ENCODE peak calls at places on chromosome 19, in seven cellular contexts. I is nephron progenitor cell; M is HFFc6; W is amygdala; K is HT1080; S is ACHN; N is activated gamma-delta T cell treated with anti-CD3 and anti-CD28 coated beads, Interleukin-2, amount 50 U/mL, for 16 hours. T is an unnamed sample.
A peak's percentile ranks its signal among the peaks of the same experiment; 100 is the strongest.

GRCh38 chr19:5049561-5049960 is 80.6 kb downstream of the KDM4B start:
- DNase-seq in K (no peak), W (no peak), S (no peak), I (no peak), N (no peak), M (no peak), T (no peak)

GRCh38 chr19:1884719-1885334 is 469 bp downstream of the ABHD17A start:
- DNase-seq in S (peak; percentile 24), K (no peak), I (peak; percentile 37), N (no peak), M (no peak), W (no peak), T (no peak)

GRCh38 chr19:39874404-39874803 is 28.2 kb upstream of the FBL start:
- DNase-seq in W (no peak), I (no peak), S (no peak), M (no peak), N (no peak), K (no peak), T (no peak)

GRCh38 chr19:13314761-13315160 is 164.6 kb downstream of the IER2 start:
- DNase-seq in M (no peak), K (no peak), N (no peak), S (no peak), I (no peak), W (no peak), T (no peak)

GRCh38 chr19:47243776-47244547 is 12.4 kb upstream of the CCDC9 start:
- DNase-seq in S (peak; percentile 93), I (peak; percentile 90), W (peak; percentile 82), M (peak; percentile 96), K (peak; percentile 98), N (peak; percentile 88), T (peak; percentile 96)

GRCh38 chr19:18701250-18701608 is 17.7 kb downstream of the CRTC1 start:
- DNase-seq in W (no peak), M (no peak), N (no peak), S (no peak), I (no peak), K (no peak), T (no peak)

GRCh38 chr19:1123381-1123780 is 19.6 kb downstream of the GPX4 start:
- DNase-seq in K (no peak), S (no peak), N (no peak), M (no peak), I (no peak), W (no peak), T (no peak)

GRCh38 chr19:46624958-46625661 is at the start of gene PTGIR:
- DNase-seq in K (peak; percentile 56), I (no peak), M (peak; percentile 85), W (no peak), N (no peak), S (no peak), T (no peak)

GRCh38 chr19:18224525-18225354 is 1.5 kb downstream of the PDE4C start:
- DNase-seq in N (peak; percentile 73), M (peak; percentile 98), I (peak; percentile 99), W (peak; percentile 87), K (peak; percentile 96), S (peak; percentile 97), T (peak; percentile 98)

GRCh38 chr19:14370169-14370998 is 10.9 kb upstream of the ADGRE5 start:
- DNase-seq in S (no peak), M (no peak), N (no peak), W (no peak), I (no peak), K (no peak), T (no peak)

GRCh38 chr19:53868091-53868891 is 608 bp downstream of the MYADM start:
- DNase-seq in I (peak; percentile 55), W (peak; percentile 26), M (peak; percentile 64), S (no peak), N (no peak), K (peak; percentile 55), T (peak; percentile 84)

GRCh38 chr19:13964776-13965175 is 12.5 kb downstream of the DCAF15 start:
- DNase-seq in N (no peak), K (peak; percentile 54), W (no peak), I (no peak), S (no peak), M (peak; percentile 51), T (no peak)

GRCh38 chr19:674282-675151 is 1.7 kb upstream of the FSTL3 start:
- DNase-seq in M (no peak), N (no peak), I (no peak), K (no peak), S (no peak), W (peak; percentile 39), T (no peak)

GRCh38 chr19:24086974-24087595 is at the start of gene ZNF254:
- DNase-seq in N (peak; percentile 75), K (no peak), M (peak; percentile 78), I (peak; percentile 83), W (peak; percentile 90), S (peak; percentile 95), T (peak; percentile 91)

GRCh38 chr19:2185734-2186070 is 22.0 kb downstream of the DOT1L start:
- DNase-seq in N (no peak), I (no peak), M (no peak), K (no peak), S (no peak), W (no peak), T (no peak)

GRCh38 chr19:32396046-32396652 is 9.4 kb upstream of the DPY19L3 start:
- DNase-seq in K (no peak), S (no peak), N (no peak), I (no peak), M (no peak), W (no peak), T (no peak)

GRCh38 chr19:6579450-6580178 is 11.3 kb downstream of the CD70 start:
- DNase-seq in K (no peak), W (no peak), S (no peak), I (no peak), N (no peak), M (no peak), T (no peak)

GRCh38 chr19:2491130-2491801 is 15.3 kb downstream of the GADD45B start:
- DNase-seq in N (no peak), I (no peak), W (no peak), S (peak; percentile 95), M (peak; percentile 85), K (peak; percentile 77), T (peak; percentile 96)

GRCh38 chr19:3154957-3155736 is 19.3 kb downstream of the GNA15 start:
- DNase-seq in M (peak; percentile 99), S (peak; percentile 83), K (peak; percentile 99), I (no peak), N (peak; percentile 64), W (no peak), T (peak; percentile 78)

GRCh38 chr19:18419195-18419698 is at the start of gene SSBP4:
- DNase-seq in M (peak; percentile 57), S (peak; percentile 76), I (peak; percentile 82), K (peak; percentile 70), W (peak; percentile 71), N (peak; percentile 55), T (peak; percentile 86)

GRCh38 chr19:46661735-46662592 is 982 bp upstream of the DACT3 start:
- DNase-seq in N (peak; percentile 47), S (peak; percentile 84), I (peak; percentile 77), W (peak; percentile 89), M (peak; percentile 91), K (peak; percentile 87), T (peak; percentile 90)

GRCh38 chr19:56671613-56671994 is at the start of gene ZNF835:
- DNase-seq in M (no peak), S (no peak), N (peak; percentile 68), I (no peak), W (peak; percentile 93), K (peak; percentile 31), T (peak; percentile 94)

GRCh38 chr19:40613669-40614594 is 12.8 kb downstream of the LTBP4 start:
- DNase-seq in K (peak; percentile 79), N (peak; percentile 75), I (peak; percentile 81), M (peak; percentile 68), S (no peak), W (no peak), T (peak; percentile 92)

GRCh38 chr19:43731346-43731745 is 15.5 kb downstream of the IRGC start:
- DNase-seq in W (no peak), K (no peak), S (no peak), M (no peak), N (no peak), I (no peak), T (no peak)

GRCh38 chr19:39435499-39436349 is at the start of gene RPS16:
- DNase-seq in N (peak; percentile 99), S (peak; percentile 96), K (peak; percentile 96), I (peak; percentile 99), W (peak; percentile 98), M (peak; percentile 97), T (peak; percentile 99)

GRCh38 chr19:518292-519231 is 11.3 kb downstream of the TPGS1 start:
- DNase-seq in M (no peak), S (no peak), N (peak; percentile 44), W (no peak), K (no peak), I (peak; percentile 74), T (no peak)

GRCh38 chr19:56211718-56212117 is 9.6 kb downstream of the ZSCAN5C start:
- DNase-seq in S (no peak), W (no peak), I (no peak), K (no peak), N (no peak), M (no peak), T (no peak)

GRCh38 chr19:37519890-37520289 is 13.2 kb downstream of the ZNF793 start:
- DNase-seq in W (no peak), I (no peak), M (no peak), K (no peak), S (no peak), N (no peak), T (no peak)

GRCh38 chr19:45171211-45171623 is 6.8 kb downstream of the TRAPPC6A start:
- DNase-seq in N (no peak), M (no peak), K (no peak), I (no peak), S (no peak), W (no peak), T (no peak)

GRCh38 chr19:29690842-29691241 is 24.2 kb downstream of the C19orf12 start:
- DNase-seq in K (peak; percentile 71), W (no peak), M (peak; percentile 43), S (peak; percentile 31), I (no peak), N (peak; percentile 38), T (no peak)

GRCh38 chr19:5128251-5128931 is 159.5 kb downstream of the KDM4B start:
- DNase-seq in I (peak; percentile 70), W (no peak), N (no peak), K (no peak), S (no peak), M (peak; percentile 36), T (no peak)

GRCh38 chr19:2779121-2779740 is 3.8 kb downstream of the SGTA start:
- DNase-seq in N (no peak), S (no peak), I (no peak), M (no peak), W (peak; percentile 50), K (no peak), T (no peak)

GRCh38 chr19:30161770-30162169 is 210.4 kb upstream of the ZNF536 start:
- DNase-seq in N (no peak), M (no peak), S (no peak), I (no peak), K (no peak), W (no peak), T (no peak)

GRCh38 chr19:1474011-1474764 is 4.8 kb downstream of the C19orf25 start:
- DNase-seq in N (no peak), I (no peak), K (no peak), S (no peak), W (peak; percentile 63), M (no peak), T (no peak)